ENCODE peak calls at places on chromosomes 3 and 15, in nine cellular contexts. I is CD8-positive, alpha-beta memory T cell; B is heart right ventricle; Z is heart left ventricle; T is endothelial cell of umbilical vein; F is ovary; U is fibroblast of lung; X is suprapubic skin; K is adrenal gland. P is an unnamed sample.

GRCh38 chr15:61621146-61621545 is 392.0 kb upstream of the RORA start:
- DNase-seq in T (peak; percentile 21), K (no peak), Z (no peak), B (no peak), X (no peak), I (no peak), F (no peak), U (no peak), P (peak; percentile 19)

GRCh38 chr3:72273615-72274014 is 488.7 kb upstream of the PROK2 start:
- DNase-seq in I (no peak), Z (no peak), T (no peak), B (no peak), F (no peak), U (peak; percentile 80), X (no peak), K (no peak), P (no peak)

GRCh38 chr3:15682766-15683165 is 81.2 kb downstream of the BTD start:
- DNase-seq in B (no peak), T (peak; percentile 35), U (peak; percentile 78), F (no peak), K (no peak), X (no peak), Z (no peak), I (no peak), P (no peak)

GRCh38 chr3:140204271-140204984 is 269.4 kb downstream of the CLSTN2 start:
- DNase-seq in U (no peak), K (no peak), F (no peak), X (no peak), T (no peak), Z (no peak), I (no peak), B (no peak), P (no peak)

GRCh38 chr3:59480486-59480995 is 430.7 kb upstream of the CFAP20DC start:
- DNase-seq in U (peak; percentile 57), Z (no peak), I (no peak), B (no peak), X (no peak), T (no peak), K (no peak), F (no peak), P (peak; percentile 48)

GRCh38 chr3:89107461-89108035 is at the start of gene EPHA3:
- DNase-seq in F (peak; percentile 38), U (peak; percentile 71), I (no peak), Z (peak; percentile 82), X (peak; percentile 68), K (peak; percentile 55), T (no peak), B (peak; percentile 77), P (peak; percentile 82)

GRCh38 chr3:46899151-46900006 is 21.9 kb downstream of the PTH1R start:
- DNase-seq in Z (peak; percentile 62), K (no peak), X (no peak), B (no peak), T (no peak), I (no peak), F (peak; percentile 26), U (no peak), P (no peak)

GRCh38 chr3:22632566-22632965 is 570.6 kb upstream of the UBE2E2 start:
- DNase-seq in K (no peak), B (no peak), X (no peak), F (no peak), T (no peak), Z (no peak), U (no peak), I (no peak), P (no peak)

GRCh38 chr15:59292393-59292792 is 80.3 kb downstream of the MYO1E start:
- DNase-seq in X (no peak), Z (no peak), B (no peak), I (no peak), T (peak; percentile 91), U (no peak), F (no peak), K (no peak), P (no peak)

GRCh38 chr3:64225695-64226499 is 631 bp upstream of the PRICKLE2 start:
- DNase-seq in X (no peak), B (no peak), T (no peak), K (no peak), U (peak; percentile 36), I (no peak), F (no peak), Z (no peak), P (no peak)
- H3K4me3 ChIP-seq in X (peak overlapping the region; percentile 41), B (peak overlapping the region; percentile 23), T (no peak overlapping the region), K (no peak overlapping the region), U (peak overlapping the region; percentile 21), I (no peak overlapping the region), F (peak overlapping the region; percentile 24), Z (peak overlapping the region; percentile 53), P (no peak overlapping the region)

GRCh38 chr15:20657084-20657483 is 115.5 kb upstream of the GOLGA6L6 start:
- DNase-seq in K (no peak), I (no peak), F (no peak), U (no peak), B (no peak), X (no peak), Z (no peak), T (no peak), P (no peak)

GRCh38 chr15:20658024-20658423 is 116.4 kb upstream of the GOLGA6L6 start:
- DNase-seq in X (no peak), U (no peak), Z (no peak), F (no peak), I (no peak), T (no peak), B (no peak), K (no peak), P (no peak)

DNA sequence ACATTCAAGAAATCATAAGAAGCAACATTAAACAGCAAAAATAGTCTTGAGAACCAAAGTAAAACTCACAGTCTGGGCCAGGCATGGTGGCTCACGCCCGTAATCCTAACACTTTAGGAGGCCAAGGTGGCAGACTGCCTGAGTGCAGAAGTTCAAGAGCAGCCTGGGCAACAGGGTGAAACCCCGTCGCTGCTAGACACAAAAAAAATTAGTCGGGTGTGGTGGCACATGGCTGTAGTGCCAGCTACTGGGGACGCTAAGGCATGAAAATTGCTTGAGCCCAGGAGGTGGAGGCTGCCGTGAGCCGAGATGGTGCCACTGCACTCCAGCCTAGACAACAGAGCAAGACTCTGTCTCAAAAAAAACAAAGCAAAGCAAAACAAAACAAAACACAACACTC is 117.7 kb upstream of the GOLGA6L6 start:
- DNase-seq in Z (peak; percentile 47), B (no peak), F (no peak), X (no peak), I (no peak), U (no peak), T (no peak), K (no peak), P (no peak)
- H3K9me3 ChIP-seq in Z (no peaks in the 10 kb centered on the region), B (no peaks in the 10 kb centered on the region), F (no peaks in the 10 kb centered on the region), X (no peaks in the 10 kb centered on the region), I (no peaks in the 10 kb centered on the region), U (no peaks in the 10 kb centered on the region), T (peaks cover 6% of the 10 kb centered on the region), K (no peaks in the 10 kb centered on the region), P (no peaks in the 10 kb centered on the region)

GRCh38 chr15:98547255-98547654 is 101.1 kb upstream of the IGF1R start:
- DNase-seq in T (no peak), K (no peak), X (no peak), I (no peak), F (no peak), Z (no peak), B (no peak), U (peak; percentile 37), P (no peak)

GRCh38 chr15:98537516-98538060 is 110.8 kb upstream of the IGF1R start:
- DNase-seq in T (no peak), I (no peak), Z (no peak), K (no peak), U (no peak), X (peak; percentile 30), F (no peak), B (no peak), P (no peak)

GRCh38 chr15:98536976-98537375 is 111.4 kb upstream of the IGF1R start:
- DNase-seq in I (no peak), T (no peak), X (peak; percentile 4), K (no peak), B (no peak), Z (no peak), F (no peak), U (no peak), P (no peak)

GRCh38 chr15:98546325-98546724 is 102.0 kb upstream of the IGF1R start:
- DNase-seq in U (no peak), F (no peak), Z (no peak), B (no peak), T (no peak), I (no peak), K (no peak), X (no peak), P (no peak)

DNA sequence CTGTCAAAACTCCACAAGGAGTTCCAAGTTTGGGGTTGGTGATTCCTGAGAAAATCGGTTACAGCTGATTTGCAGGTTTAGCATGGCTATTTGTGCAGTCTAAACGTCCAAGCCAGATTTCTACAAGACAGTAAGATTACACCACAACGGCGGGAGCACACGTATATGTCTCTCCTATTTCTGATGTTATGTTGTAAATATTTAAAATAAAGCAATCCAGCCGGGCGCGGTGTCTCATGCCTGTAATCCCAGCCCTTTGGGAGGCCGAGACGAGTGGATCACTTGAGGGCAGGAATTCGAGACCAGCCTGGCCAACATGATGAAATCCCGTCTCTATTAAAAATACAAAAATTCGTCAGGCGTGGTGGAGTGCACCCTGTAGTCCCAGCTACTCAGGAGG is 106.8 kb upstream of the IGF1R start:
- DNase-seq in T (no peak), U (peak; percentile 16), Z (no peak), K (no peak), X (peak; percentile 36), I (no peak), B (no peak), F (no peak), P (no peak)
- H3K27me3 ChIP-seq in T (no peaks in the 10 kb centered on the region), U (peaks cover 2% of the 10 kb centered on the region), Z (peaks cover 21% of the 10 kb centered on the region), K (peaks cover 11% of the 10 kb centered on the region), X (no peaks in the 10 kb centered on the region), I (no peaks in the 10 kb centered on the region), B (peaks cover 27% of the 10 kb centered on the region), F (no peaks in the 10 kb centered on the region), P (no peaks in the 10 kb centered on the region)

DNA sequence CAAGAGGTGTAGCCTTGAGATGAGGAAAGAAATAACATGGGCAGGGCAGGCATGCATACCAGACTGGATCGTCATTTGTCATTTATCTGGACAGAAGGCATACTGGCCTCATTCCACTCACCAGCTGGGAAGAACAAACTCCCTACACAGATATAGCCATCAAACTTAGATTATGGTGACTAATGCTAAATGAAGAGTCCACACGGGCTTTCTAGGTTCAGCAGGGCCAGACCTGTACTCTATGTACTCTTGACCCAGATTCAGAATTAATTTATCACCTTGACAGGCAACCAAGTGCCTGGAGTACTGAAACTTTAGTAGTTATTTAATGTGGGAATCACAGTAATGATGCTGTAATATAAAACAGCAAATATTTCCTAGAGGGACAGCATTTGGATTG is 164.3 kb upstream of the IL12A start:
- DNase-seq in U (peak; percentile 86), K (no peak), X (no peak), I (no peak), T (peak; percentile 77), B (no peak), F (no peak), Z (no peak), P (peak; percentile 85)
- H3K4me3 ChIP-seq in U (no peak overlapping the region), K (no peak overlapping the region), X (no peak overlapping the region), I (no peak overlapping the region), T (no peak overlapping the region), B (no peak overlapping the region), F (no peak overlapping the region), Z (no peak overlapping the region), P (no peak overlapping the region)

DNA sequence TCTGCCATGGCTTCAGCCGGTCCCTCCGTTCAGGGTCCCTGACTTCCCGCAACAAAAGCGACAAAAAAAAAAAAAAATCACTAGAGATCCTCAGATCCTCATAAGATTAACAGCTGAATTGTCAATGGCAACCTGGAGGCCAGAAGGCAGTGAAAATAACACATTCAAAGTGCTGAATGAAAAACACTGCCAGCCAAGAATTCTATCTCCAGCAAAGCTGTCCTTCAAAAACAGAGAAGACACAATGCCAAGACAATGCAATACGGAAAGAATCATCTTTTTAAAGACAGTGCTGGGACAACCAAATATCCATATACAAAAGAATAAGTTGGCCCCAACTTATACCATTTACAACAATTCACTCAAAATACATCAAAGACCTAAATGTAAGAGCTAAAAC is 21.6 kb downstream of the MTHFS start:
- DNase-seq in T (no peak), B (no peak), Z (no peak), F (no peak), K (no peak), X (no peak), U (no peak), I (no peak), P (no peak)
- H3K9me3 ChIP-seq in T (no peaks in the 10 kb centered on the region), B (peaks cover 44% of the 10 kb centered on the region), Z (peaks cover 53% of the 10 kb centered on the region), F (no peaks in the 10 kb centered on the region), K (peaks cover 39% of the 10 kb centered on the region), X (peaks cover 27% of the 10 kb centered on the region), U (no peaks in the 10 kb centered on the region), I (peaks cover 19% of the 10 kb centered on the region), P (peaks cover 36% of the 10 kb centered on the region)

P was measured in MG63.